ENCODE peak calls at places on chromosomes 6 and 20, in six cellular contexts. One of them, this sample, is unnamed.

GRCh38 chr6:29850011-29850553 is 22.5 kb downstream of the HLA-G start:
- DNase-seq in brain microvascular endothelial cell: no peak
- DNase-seq in nephron progenitor cell: no peak
- DNase-seq in M059J: no peak
- DNase-seq in NCI-H2029: no peak
- DNase-seq in fibroblast of gingiva: no peak
- DNase-seq in this sample: no peak

GRCh38 chr6:151051164-151051563 is 185.7 kb downstream of the MTHFD1L start:
- DNase-seq in M059J: no peak
- DNase-seq in nephron progenitor cell: no peak
- DNase-seq in fibroblast of gingiva: no peak
- DNase-seq in brain microvascular endothelial cell: no peak
- DNase-seq in NCI-H2029: no peak
- DNase-seq in this sample: no peak

GRCh38 chr6:136506124-136506799 is 44.0 kb downstream of the MAP7 start:
- DNase-seq in fibroblast of gingiva: no peak
- DNase-seq in NCI-H2029: peak; percentile 10
- DNase-seq in M059J: no peak
- DNase-seq in brain microvascular endothelial cell: no peak
- DNase-seq in nephron progenitor cell: no peak
- DNase-seq in this sample: no peak

GRCh38 chr20:9838378-9839295 is at the start of gene PAK5:
- DNase-seq in NCI-H2029: peak; percentile 73
- DNase-seq in nephron progenitor cell: peak; percentile 95
- DNase-seq in M059J: peak; percentile 43
- DNase-seq in fibroblast of gingiva: peak; percentile 3
- DNase-seq in brain microvascular endothelial cell: peak; percentile 18
- DNase-seq in this sample: peak; percentile 4

GRCh38 chr6:16450285-16450684 is 211.9 kb downstream of the GMPR start:
- DNase-seq in nephron progenitor cell: no peak
- DNase-seq in M059J: peak; percentile 89
- DNase-seq in fibroblast of gingiva: peak; percentile 70
- DNase-seq in brain microvascular endothelial cell: peak; percentile 92
- DNase-seq in NCI-H2029: no peak
- DNase-seq in this sample: no peak

GRCh38 chr6:4606681-4607025 is 169.6 kb upstream of the CDYL start:
- DNase-seq in nephron progenitor cell: no peak
- DNase-seq in fibroblast of gingiva: no peak
- DNase-seq in NCI-H2029: no peak
- DNase-seq in brain microvascular endothelial cell: no peak
- DNase-seq in M059J: no peak
- DNase-seq in this sample: no peak

GRCh38 chr20:39600156-39600555 is 638.0 kb downstream of the DHX35 start:
- DNase-seq in fibroblast of gingiva: no peak
- DNase-seq in nephron progenitor cell: no peak
- DNase-seq in brain microvascular endothelial cell: no peak
- DNase-seq in NCI-H2029: no peak
- DNase-seq in M059J: no peak
- DNase-seq in this sample: no peak

GRCh38 chr6:127118505-127119360 is at the start of gene RSPO3:
- DNase-seq in nephron progenitor cell: peak; percentile 75
- DNase-seq in M059J: peak; percentile 62
- DNase-seq in NCI-H2029: no peak
- DNase-seq in fibroblast of gingiva: peak; percentile 34
- DNase-seq in brain microvascular endothelial cell: peak; percentile 21
- DNase-seq in this sample: peak; percentile 13

GRCh38 chr6:89836637-89837222 is 7.0 kb downstream of the CASP8AP2 start:
- DNase-seq in NCI-H2029: no peak
- DNase-seq in fibroblast of gingiva: no peak
- DNase-seq in M059J: no peak
- DNase-seq in nephron progenitor cell: no peak
- DNase-seq in brain microvascular endothelial cell: no peak
- DNase-seq in this sample: no peak

GRCh38 chr6:106586815-106587214 is 42.5 kb downstream of the RTN4IP1 start:
- DNase-seq in NCI-H2029: no peak
- DNase-seq in fibroblast of gingiva: no peak
- DNase-seq in nephron progenitor cell: no peak
- DNase-seq in M059J: no peak
- DNase-seq in brain microvascular endothelial cell: no peak
- DNase-seq in this sample: no peak

GRCh38 chr20:35125753-35126152 is 21.4 kb downstream of the EDEM2 start:
- DNase-seq in nephron progenitor cell: no peak
- DNase-seq in brain microvascular endothelial cell: no peak
- DNase-seq in M059J: no peak
- DNase-seq in fibroblast of gingiva: no peak
- DNase-seq in NCI-H2029: no peak
- DNase-seq in this sample: no peak

GRCh38 chr6:35955970-35956369 is 35.1 kb upstream of the SRPK1 start:
- DNase-seq in NCI-H2029: no peak
- DNase-seq in M059J: no peak
- DNase-seq in nephron progenitor cell: no peak
- DNase-seq in fibroblast of gingiva: no peak
- DNase-seq in brain microvascular endothelial cell: no peak
- DNase-seq in this sample: no peak

GRCh38 chr20:46261456-46262253 is 46.6 kb downstream of the CDH22 start:
- DNase-seq in brain microvascular endothelial cell: no peak
- DNase-seq in fibroblast of gingiva: no peak
- DNase-seq in M059J: no peak
- DNase-seq in NCI-H2029: no peak
- DNase-seq in nephron progenitor cell: no peak
- DNase-seq in this sample: no peak

GRCh38 chr6:3876131-3876530 is 27.0 kb downstream of the FAM50B start:
- DNase-seq in NCI-H2029: no peak
- DNase-seq in M059J: no peak
- DNase-seq in fibroblast of gingiva: peak; percentile 95
- DNase-seq in nephron progenitor cell: no peak
- DNase-seq in brain microvascular endothelial cell: no peak
- DNase-seq in this sample: no peak

GRCh38 chr20:64131406-64131805 is 24.0 kb upstream of the NPBWR2 start:
- DNase-seq in M059J: peak; percentile 57
- DNase-seq in fibroblast of gingiva: no peak
- DNase-seq in brain microvascular endothelial cell: no peak
- DNase-seq in nephron progenitor cell: peak; percentile 1
- DNase-seq in NCI-H2029: peak; percentile 50
- DNase-seq in this sample: peak; percentile 17

GRCh38 chr6:97195117-97195516 is 87.9 kb downstream of the MMS22L start:
- DNase-seq in NCI-H2029: peak; percentile 46
- DNase-seq in nephron progenitor cell: no peak
- DNase-seq in fibroblast of gingiva: peak; percentile 4
- DNase-seq in M059J: peak; percentile 18
- DNase-seq in brain microvascular endothelial cell: peak; percentile 50
- DNase-seq in this sample: peak; percentile 5

GRCh38 chr6:164150221-164150620 is 735.7 kb downstream of the QKI start:
- DNase-seq in nephron progenitor cell: no peak
- DNase-seq in fibroblast of gingiva: no peak
- DNase-seq in brain microvascular endothelial cell: no peak
- DNase-seq in M059J: no peak
- DNase-seq in NCI-H2029: no peak
- DNase-seq in this sample: no peak

GRCh38 chr6:1667012-1667804 is 57.5 kb downstream of the FOXC1 start:
- DNase-seq in brain microvascular endothelial cell: no peak
- DNase-seq in NCI-H2029: no peak
- DNase-seq in M059J: peak; percentile 44
- DNase-seq in fibroblast of gingiva: peak; percentile 77
- DNase-seq in nephron progenitor cell: no peak
- DNase-seq in this sample: peak; percentile 56

GRCh38 chr20:32761831-32762753 is at the start of gene DNMT3B:
- DNase-seq in fibroblast of gingiva: peak; percentile 71
- DNase-seq in brain microvascular endothelial cell: peak; percentile 48
- DNase-seq in nephron progenitor cell: peak; percentile 94
- DNase-seq in M059J: peak; percentile 74
- DNase-seq in NCI-H2029: peak; percentile 84
- DNase-seq in this sample: peak; percentile 94

GRCh38 chr6:93784794-93785757 is 365.7 kb upstream of the EPHA7 start:
- DNase-seq in M059J: peak; percentile 15
- DNase-seq in brain microvascular endothelial cell: peak; percentile 94
- DNase-seq in NCI-H2029: no peak
- DNase-seq in fibroblast of gingiva: peak; percentile 73
- DNase-seq in nephron progenitor cell: no peak
- DNase-seq in this sample: peak; percentile 70

GRCh38 chr6:71222676-71223075 is 65.9 kb upstream of the OGFRL1 start:
- DNase-seq in fibroblast of gingiva: no peak
- DNase-seq in brain microvascular endothelial cell: no peak
- DNase-seq in nephron progenitor cell: no peak
- DNase-seq in M059J: no peak
- DNase-seq in NCI-H2029: no peak
- DNase-seq in this sample: no peak

GRCh38 chr6:30917487-30917886 is 3.4 kb downstream of the VARS2 start:
- DNase-seq in brain microvascular endothelial cell: no peak
- DNase-seq in M059J: no peak
- DNase-seq in NCI-H2029: no peak
- DNase-seq in nephron progenitor cell: no peak
- DNase-seq in fibroblast of gingiva: no peak
- DNase-seq in this sample: no peak

GRCh38 chr6:2132416-2132815 is 113.0 kb downstream of the GMDS start:
- DNase-seq in brain microvascular endothelial cell: no peak
- DNase-seq in M059J: peak; percentile 77
- DNase-seq in nephron progenitor cell: no peak
- DNase-seq in fibroblast of gingiva: peak; percentile 29
- DNase-seq in NCI-H2029: peak; percentile 59
- DNase-seq in this sample: no peak

GRCh38 chr6:33428219-33428890 is 8.5 kb downstream of the SYNGAP1 start:
- DNase-seq in nephron progenitor cell: no peak
- DNase-seq in NCI-H2029: no peak
- DNase-seq in fibroblast of gingiva: peak; percentile 15
- DNase-seq in M059J: peak; percentile 62
- DNase-seq in brain microvascular endothelial cell: peak; percentile 35
- DNase-seq in this sample: peak; percentile 45

GRCh38 chr6:106574729-106575458 is 54.4 kb downstream of the RTN4IP1 start:
- DNase-seq in M059J: peak; percentile 97
- DNase-seq in NCI-H2029: no peak
- DNase-seq in brain microvascular endothelial cell: peak; percentile 45
- DNase-seq in nephron progenitor cell: no peak
- DNase-seq in fibroblast of gingiva: peak; percentile 85
- DNase-seq in this sample: peak; percentile 52

GRCh38 chr6:38570750-38571149 is 69.0 kb downstream of the BTBD9 start:
- DNase-seq in nephron progenitor cell: no peak
- DNase-seq in fibroblast of gingiva: no peak
- DNase-seq in M059J: peak; percentile 35
- DNase-seq in NCI-H2029: no peak
- DNase-seq in brain microvascular endothelial cell: no peak
- DNase-seq in this sample: peak; percentile 34

This sample was measured in SJCRH30.